ENCODE peak calls at places on chromosomes 12 and 14, in nine cellular contexts. One of them, this sample, is unnamed.
A peak's percentile ranks its signal among the peaks of the same experiment; 100 is the strongest.

GRCh38 chr14:104820669-104821228 is 19.8 kb downstream of the ZBTB42 start:
- DNase-seq in MV-4-11: peak; percentile 20
- DNase-seq in iPS-NIHi11: peak; percentile 72
- DNase-seq in activated T-cell treated with anti-CD3 and anti-CD28 coated beads, Interleukin-2, amount 50 U/mL, for 72 hours: no peak
- DNase-seq in mesenteric fat pad: peak; percentile 89
- DNase-seq in RPMI7951: peak; percentile 64
- DNase-seq in AG08395: peak; percentile 76
- DNase-seq in GM23248: peak; percentile 90
- DNase-seq in ELF-1: peak; percentile 87
- DNase-seq in this sample: peak; percentile 81

GRCh38 chr14:93150227-93151206 is 34.2 kb downstream of the MOAP1 start:
- DNase-seq in MV-4-11: peak; percentile 77
- DNase-seq in iPS-NIHi11: peak; percentile 54
- DNase-seq in activated T-cell treated with anti-CD3 and anti-CD28 coated beads, Interleukin-2, amount 50 U/mL, for 72 hours: no peak
- DNase-seq in mesenteric fat pad: no peak
- DNase-seq in RPMI7951: no peak
- DNase-seq in AG08395: no peak
- DNase-seq in GM23248: no peak
- DNase-seq in ELF-1: no peak
- DNase-seq in this sample: peak; percentile 20

GRCh38 chr12:76916170-76916540 is 37.3 kb upstream of the CSRP2 start:
- DNase-seq in MV-4-11: no peak
- DNase-seq in iPS-NIHi11: no peak
- DNase-seq in activated T-cell treated with anti-CD3 and anti-CD28 coated beads, Interleukin-2, amount 50 U/mL, for 72 hours: no peak
- DNase-seq in mesenteric fat pad: no peak
- DNase-seq in RPMI7951: no peak
- DNase-seq in AG08395: no peak
- DNase-seq in GM23248: no peak
- DNase-seq in ELF-1: no peak
- DNase-seq in this sample: peak; percentile 63

GRCh38 chr12:105418232-105418631 is 87.7 kb downstream of the C12orf75 start:
- DNase-seq in MV-4-11: no peak
- DNase-seq in iPS-NIHi11: no peak
- DNase-seq in activated T-cell treated with anti-CD3 and anti-CD28 coated beads, Interleukin-2, amount 50 U/mL, for 72 hours: no peak
- DNase-seq in mesenteric fat pad: no peak
- DNase-seq in RPMI7951: peak; percentile 91
- DNase-seq in AG08395: peak; percentile 93
- DNase-seq in GM23248: peak; percentile 90
- DNase-seq in ELF-1: peak; percentile 47
- DNase-seq in this sample: peak; percentile 44

GRCh38 chr12:34396861-34397590 is 374.7 kb downstream of the ALG10 start:
- DNase-seq in MV-4-11: no peak
- DNase-seq in iPS-NIHi11: peak; percentile 1
- DNase-seq in activated T-cell treated with anti-CD3 and anti-CD28 coated beads, Interleukin-2, amount 50 U/mL, for 72 hours: no peak
- DNase-seq in mesenteric fat pad: peak; percentile 65
- DNase-seq in RPMI7951: no peak
- DNase-seq in AG08395: no peak
- DNase-seq in GM23248: no peak
- DNase-seq in ELF-1: no peak
- DNase-seq in this sample: no peak

GRCh38 chr14:70188608-70189540 is at the start of gene SLC8A3:
- DNase-seq in MV-4-11: no peak
- DNase-seq in iPS-NIHi11: peak; percentile 78
- DNase-seq in activated T-cell treated with anti-CD3 and anti-CD28 coated beads, Interleukin-2, amount 50 U/mL, for 72 hours: peak; percentile 36
- DNase-seq in mesenteric fat pad: no peak
- DNase-seq in RPMI7951: peak; percentile 78
- DNase-seq in AG08395: peak; percentile 23
- DNase-seq in GM23248: peak; percentile 45
- DNase-seq in ELF-1: peak; percentile 62
- DNase-seq in this sample: peak; percentile 37

GRCh38 chr12:89622115-89622514 is 86.5 kb downstream of the ATP2B1 start:
- DNase-seq in MV-4-11: no peak
- DNase-seq in iPS-NIHi11: no peak
- DNase-seq in activated T-cell treated with anti-CD3 and anti-CD28 coated beads, Interleukin-2, amount 50 U/mL, for 72 hours: no peak
- DNase-seq in mesenteric fat pad: no peak
- DNase-seq in RPMI7951: no peak
- DNase-seq in AG08395: no peak
- DNase-seq in GM23248: peak; percentile 15
- DNase-seq in ELF-1: no peak
- DNase-seq in this sample: peak; percentile 18

GRCh38 chr12:92299344-92299743 is 153.7 kb upstream of the BTG1 start:
- DNase-seq in MV-4-11: no peak
- DNase-seq in iPS-NIHi11: no peak
- DNase-seq in activated T-cell treated with anti-CD3 and anti-CD28 coated beads, Interleukin-2, amount 50 U/mL, for 72 hours: no peak
- DNase-seq in mesenteric fat pad: no peak
- DNase-seq in RPMI7951: no peak
- DNase-seq in AG08395: no peak
- DNase-seq in GM23248: no peak
- DNase-seq in ELF-1: no peak
- DNase-seq in this sample: no peak

GRCh38 chr12:109822951-109823411 is 10.2 kb downstream of the TRPV4 start:
- DNase-seq in MV-4-11: no peak
- DNase-seq in iPS-NIHi11: peak; percentile 57
- DNase-seq in activated T-cell treated with anti-CD3 and anti-CD28 coated beads, Interleukin-2, amount 50 U/mL, for 72 hours: no peak
- DNase-seq in mesenteric fat pad: no peak
- DNase-seq in RPMI7951: peak; percentile 35
- DNase-seq in AG08395: no peak
- DNase-seq in GM23248: no peak
- DNase-seq in ELF-1: no peak
- DNase-seq in this sample: no peak

GRCh38 chr12:115398311-115398781 is 714.4 kb upstream of the TBX3 start:
- DNase-seq in MV-4-11: no peak
- DNase-seq in iPS-NIHi11: no peak
- DNase-seq in activated T-cell treated with anti-CD3 and anti-CD28 coated beads, Interleukin-2, amount 50 U/mL, for 72 hours: no peak
- DNase-seq in mesenteric fat pad: no peak
- DNase-seq in RPMI7951: peak; percentile 70
- DNase-seq in AG08395: no peak
- DNase-seq in GM23248: no peak
- DNase-seq in ELF-1: peak; percentile 71
- DNase-seq in this sample: no peak

GRCh38 chr14:81310606-81311005 is 89.5 kb downstream of the STON2 start:
- DNase-seq in MV-4-11: no peak
- DNase-seq in iPS-NIHi11: no peak
- DNase-seq in activated T-cell treated with anti-CD3 and anti-CD28 coated beads, Interleukin-2, amount 50 U/mL, for 72 hours: no peak
- DNase-seq in mesenteric fat pad: no peak
- DNase-seq in RPMI7951: no peak
- DNase-seq in AG08395: no peak
- DNase-seq in GM23248: no peak
- DNase-seq in ELF-1: no peak
- DNase-seq in this sample: no peak

GRCh38 chr14:85195872-85196477 is 334.0 kb upstream of the FLRT2 start:
- DNase-seq in MV-4-11: no peak
- DNase-seq in iPS-NIHi11: peak; percentile 46
- DNase-seq in activated T-cell treated with anti-CD3 and anti-CD28 coated beads, Interleukin-2, amount 50 U/mL, for 72 hours: no peak
- DNase-seq in mesenteric fat pad: no peak
- DNase-seq in RPMI7951: no peak
- DNase-seq in AG08395: peak; percentile 38
- DNase-seq in GM23248: peak; percentile 47
- DNase-seq in ELF-1: no peak
- DNase-seq in this sample: no peak

GRCh38 chr12:122057769-122058168 is 20.8 kb upstream of the MLXIP start:
- DNase-seq in MV-4-11: no peak
- DNase-seq in iPS-NIHi11: no peak
- DNase-seq in activated T-cell treated with anti-CD3 and anti-CD28 coated beads, Interleukin-2, amount 50 U/mL, for 72 hours: no peak
- DNase-seq in mesenteric fat pad: no peak
- DNase-seq in RPMI7951: no peak
- DNase-seq in AG08395: no peak
- DNase-seq in GM23248: no peak
- DNase-seq in ELF-1: no peak
- DNase-seq in this sample: no peak

GRCh38 chr12:124861898-124862676 is 1.6 kb downstream of the SCARB1 start:
- DNase-seq in MV-4-11: no peak
- DNase-seq in iPS-NIHi11: no peak
- DNase-seq in activated T-cell treated with anti-CD3 and anti-CD28 coated beads, Interleukin-2, amount 50 U/mL, for 72 hours: peak; percentile 14
- DNase-seq in mesenteric fat pad: no peak
- DNase-seq in RPMI7951: no peak
- DNase-seq in AG08395: no peak
- DNase-seq in GM23248: no peak
- DNase-seq in ELF-1: no peak
- DNase-seq in this sample: no peak

GRCh38 chr12:25491396-25491948 is 61.6 kb downstream of the LMNTD1 start:
- DNase-seq in MV-4-11: no peak
- DNase-seq in iPS-NIHi11: peak; percentile 28
- DNase-seq in activated T-cell treated with anti-CD3 and anti-CD28 coated beads, Interleukin-2, amount 50 U/mL, for 72 hours: no peak
- DNase-seq in mesenteric fat pad: no peak
- DNase-seq in RPMI7951: no peak
- DNase-seq in AG08395: no peak
- DNase-seq in GM23248: no peak
- DNase-seq in ELF-1: peak; percentile 45
- DNase-seq in this sample: no peak

GRCh38 chr12:58365087-58365390 is 423.7 kb downstream of the ATP23 start:
- DNase-seq in MV-4-11: no peak
- DNase-seq in iPS-NIHi11: no peak
- DNase-seq in activated T-cell treated with anti-CD3 and anti-CD28 coated beads, Interleukin-2, amount 50 U/mL, for 72 hours: no peak
- DNase-seq in mesenteric fat pad: no peak
- DNase-seq in RPMI7951: no peak
- DNase-seq in AG08395: no peak
- DNase-seq in GM23248: no peak
- DNase-seq in ELF-1: no peak
- DNase-seq in this sample: no peak

GRCh38 chr12:70795608-70796007 is 124.9 kb downstream of the PTPRR start:
- DNase-seq in MV-4-11: no peak
- DNase-seq in iPS-NIHi11: no peak
- DNase-seq in activated T-cell treated with anti-CD3 and anti-CD28 coated beads, Interleukin-2, amount 50 U/mL, for 72 hours: no peak
- DNase-seq in mesenteric fat pad: no peak
- DNase-seq in RPMI7951: no peak
- DNase-seq in AG08395: no peak
- DNase-seq in GM23248: no peak
- DNase-seq in ELF-1: no peak
- DNase-seq in this sample: no peak

GRCh38 chr14:90644882-90645281 is 171.3 kb downstream of the TTC7B start:
- DNase-seq in MV-4-11: peak; percentile 91
- DNase-seq in iPS-NIHi11: no peak
- DNase-seq in activated T-cell treated with anti-CD3 and anti-CD28 coated beads, Interleukin-2, amount 50 U/mL, for 72 hours: no peak
- DNase-seq in mesenteric fat pad: no peak
- DNase-seq in RPMI7951: peak; percentile 85
- DNase-seq in AG08395: peak; percentile 73
- DNase-seq in GM23248: peak; percentile 71
- DNase-seq in ELF-1: no peak
- DNase-seq in this sample: peak; percentile 93

GRCh38 chr14:68449565-68450295 is 343.1 kb downstream of the ZFP36L1 start:
- DNase-seq in MV-4-11: no peak
- DNase-seq in iPS-NIHi11: peak; percentile 63
- DNase-seq in activated T-cell treated with anti-CD3 and anti-CD28 coated beads, Interleukin-2, amount 50 U/mL, for 72 hours: no peak
- DNase-seq in mesenteric fat pad: no peak
- DNase-seq in RPMI7951: peak; percentile 35
- DNase-seq in AG08395: peak; percentile 22
- DNase-seq in GM23248: no peak
- DNase-seq in ELF-1: peak; percentile 70
- DNase-seq in this sample: no peak